ENCODE peak calls at places on chromosomes 4 and X, in five cellular contexts. Y is A549, F is endothelial cell of umbilical vein, M is K562, K is GM12878. U is an unnamed sample.

GRCh38 chrX:4661771-4662170 is 948.3 kb upstream of the PRKX start:
- DNase-seq in Y (no peak), F (no peak), M (no peak), K (no peak), U (no peak)

GRCh38 chr4:153798901-153799707 is 10.2 kb upstream of the SFRP2 start:
- DNase-seq in Y (no peak), F (no peak), M (no peak), K (no peak), U (no peak)

GRCh38 chrX:119602701-119603255 is 3.4 kb downstream of the NKRF start:
- DNase-seq in Y (no peak), F (no peak), M (no peak), K (no peak), U (no peak)

GRCh38 chrX:84363674-84364073 is 138.6 kb downstream of the HDX start:
- DNase-seq in Y (no peak), F (peak; percentile 28), M (no peak), K (no peak), U (no peak)

GRCh38 chr4:126779446-126780166 is 853.2 kb upstream of the INTU start:
- DNase-seq in Y (no peak), F (no peak), M (peak; percentile 77), K (no peak), U (no peak)

GRCh38 chr4:176744091-176744490 is 48.6 kb downstream of the VEGFC start:
- DNase-seq in Y (no peak), F (no peak), M (no peak), K (no peak), U (no peak)

GRCh38 chr4:139457318-139457717 is 3.4 kb downstream of the RAB33B start:
- DNase-seq in Y (no peak), F (peak; percentile 62), M (no peak), K (no peak), U (no peak)

GRCh38 chr4:85761803-85762202 is 286.9 kb downstream of the ARHGAP24 start:
- DNase-seq in Y (no peak), F (peak; percentile 99), M (no peak), K (no peak), U (no peak)

GRCh38 chrX:101164766-101165590 is 54.6 kb upstream of the DRP2 start:
- DNase-seq in Y (no peak), F (no peak), M (no peak), K (no peak), U (no peak)

GRCh38 chr4:100907465-100908454 is 389.9 kb upstream of the EMCN start:
- DNase-seq in Y (no peak), F (peak; percentile 47), M (no peak), K (no peak), U (no peak)

GRCh38 chr4:173330590-173330989 is 3.6 kb downstream of the HMGB2 start:
- DNase-seq in Y (no peak), F (no peak), M (no peak), K (no peak), U (no peak)
- TF ChIP-seq POLR2A in Y (no peak), F (peak; percentile 38), M (peak; percentile 70), K (no peak), U (no peak)

GRCh38 chrX:16839852-16840460 is 30.2 kb downstream of the RBBP7 start:
- DNase-seq in Y (no peak), F (no peak), M (peak; percentile 29), K (no peak), U (peak; percentile 32)
- TF ChIP-seq MYC in Y (no peak), F (no peak), M (no peak), K (no peak), U (no peak)

GRCh38 chrX:132900631-132901030 is 57.8 kb downstream of the HS6ST2 start:
- DNase-seq in Y (no peak), F (no peak), M (no peak), K (no peak), U (no peak)
- TF ChIP-seq POLR2A in Y (no peak), F (no peak), M (no peak), K (no peak), U (no peak)

GRCh38 chrX:39757971-39758370 is 339.8 kb downstream of the BCOR start:
- DNase-seq in Y (no peak), F (peak; percentile 87), M (no peak), K (no peak), U (no peak)
- TF ChIP-seq MYC in Y (no peak), F (no peak), M (no peak), K (no peak), U (no peak)

GRCh38 chr4:165627548-165627947 is 245.5 kb upstream of the TLL1 start:
- DNase-seq in Y (no peak), F (peak; percentile 8), M (no peak), K (no peak), U (no peak)

GRCh38 chr4:165625281-165625680 is 246.5 kb downstream of the CPE start:
- DNase-seq in Y (no peak), F (peak; percentile 62), M (no peak), K (no peak), U (no peak)

GRCh38 chr4:165628572-165628971 is 244.5 kb upstream of the TLL1 start:
- DNase-seq in Y (no peak), F (no peak), M (no peak), K (no peak), U (no peak)

GRCh38 chr4:165627128-165627527 is 245.9 kb upstream of the TLL1 start:
- DNase-seq in Y (no peak), F (no peak), M (no peak), K (no peak), U (no peak)

GRCh38 chr4:165626316-165626715 is 246.7 kb upstream of the TLL1 start:
- DNase-seq in Y (no peak), F (peak; percentile 24), M (no peak), K (no peak), U (no peak)
- TF ChIP-seq POLR2A in Y (no peak), F (no peak), M (no peak), K (no peak), U (no peak)

GRCh38 chr4:48910511-48910910 is 3.9 kb upstream of the OCIAD2 start:
- DNase-seq in Y (no peak), F (no peak), M (no peak), K (no peak), U (no peak)

GRCh38 chr4:48907706-48908477 is 1.3 kb upstream of the OCIAD2 start:
- DNase-seq in Y (no peak), F (no peak), M (peak; percentile 9), K (no peak), U (no peak)

GRCh38 chr4:48908687-48909086 is 2.1 kb upstream of the OCIAD2 start:
- DNase-seq in Y (no peak), F (no peak), M (no peak), K (no peak), U (no peak)

GRCh38 chr4:48912349-48912748 is 5.8 kb upstream of the OCIAD2 start:
- DNase-seq in Y (no peak), F (no peak), M (no peak), K (no peak), U (no peak)

DNA sequence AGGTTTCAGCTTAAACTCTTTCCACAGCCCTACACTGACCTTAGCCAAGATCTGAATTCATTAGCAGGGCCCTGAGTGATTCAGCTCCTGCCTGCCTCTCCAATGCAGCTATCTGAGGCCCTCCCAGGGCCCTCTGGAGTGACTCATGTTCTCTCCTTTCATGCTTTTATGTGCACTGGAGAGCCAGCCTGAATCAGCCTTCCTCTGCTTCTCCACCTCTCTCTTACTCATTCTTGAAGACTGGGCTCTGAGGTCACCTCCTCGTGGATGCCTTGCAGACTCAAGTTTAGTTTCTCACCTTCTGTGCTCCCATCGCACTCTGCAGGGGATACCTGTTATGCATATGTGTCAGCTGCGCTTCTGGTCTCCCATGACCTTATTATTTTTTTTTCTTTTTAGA is 3.1 kb upstream of the OCIAD2 start:
- DNase-seq in Y (peak; percentile 55), F (peak; percentile 93), M (peak; percentile 68), K (no peak), U (peak; percentile 64)
- TF ChIP-seq MYC in Y (no peak), F (no peak), M (no peak), K (no peak), U (no peak)

GRCh38 chr4:52721968-52722814 is 29.0 kb downstream of the ERVMER34-1 start:
- DNase-seq in Y (peak; percentile 77), F (peak; percentile 98), M (peak; percentile 9), K (peak; percentile 92), U (peak; percentile 99)
- TF ChIP-seq POLR2A in Y (peak; percentile 83), F (peak; percentile 98), M (peak; percentile 43), K (peak; percentile 95), U (peak; percentile 82)

GRCh38 chrX:40099046-40099968 is 1.5 kb upstream of the BCOR start:
- DNase-seq in Y (peak; percentile 28), F (no peak), M (peak; percentile 81), K (peak; percentile 66), U (peak; percentile 85)

GRCh38 chrX:40097101-40097491 is 662 bp downstream of the BCOR start:
- DNase-seq in Y (peak; percentile 23), F (no peak), M (peak; percentile 59), K (no peak), U (peak; percentile 58)

GRCh38 chrX:40100141-40100536 is 2.4 kb upstream of the BCOR start:
- DNase-seq in Y (no peak), F (no peak), M (peak; percentile 57), K (no peak), U (peak; percentile 60)

GRCh38 chrX:40097492-40098263 is at the start of gene BCOR:
- DNase-seq in Y (peak; percentile 34), F (peak; percentile 51), M (peak; percentile 89), K (no peak), U (peak; percentile 86)

GRCh38 chrX:40098264-40099045 is 697 bp upstream of the BCOR start:
- DNase-seq in Y (peak; percentile 52), F (peak; percentile 40), M (peak; percentile 77), K (no peak), U (peak; percentile 81)
- TF ChIP-seq MYC in Y (no peak), F (no peak), M (no peak), K (no peak), U (no peak)

GRCh38 chr4:74293558-74293957 is 14.7 kb upstream of the EPGN start:
- DNase-seq in Y (no peak), F (no peak), M (no peak), K (no peak), U (no peak)
- TF ChIP-seq POLR2A in Y (no peak), F (no peak), M (no peak), K (no peak), U (no peak)

U was measured in NB4.